ENCODE peak calls at places on chromosomes 2 and 18, in six cellular contexts. R is ovary, O is suprapubic skin, H is H54, D is Peyer's patch, P is transverse colon. A is an unnamed sample.

GRCh38 chr2:197158591-197159550 is 151.7 kb downstream of the ANKRD44 start:
- DNase-seq in O (no peak), P (no peak), H (no peak), D (no peak), R (no peak), A (no peak)

GRCh38 chr2:189876271-189876670 is 92.0 kb downstream of the PMS1 start:
- DNase-seq in R (no peak), D (no peak), H (peak), O (no peak), P (no peak), A (no peak)

GRCh38 chr18:2932247-2933181 is 80.4 kb downstream of the LPIN2 start:
- DNase-seq in R (peak), H (no peak), P (no peak), D (no peak), O (no peak), A (no peak)

GRCh38 chr2:192004188-192004963 is 157.5 kb upstream of the CAVIN2 start:
- DNase-seq in D (no peak), R (no peak), O (no peak), H (no peak), P (no peak), A (no peak)

GRCh38 chr2:211879323-211879722 is 659.3 kb downstream of the ERBB4 start:
- DNase-seq in O (no peak), R (no peak), P (no peak), H (no peak), D (no peak), A (no peak)

GRCh38 chr2:195318440-195319111 is 338.4 kb upstream of the SLC39A10 start:
- DNase-seq in H (no peak), R (no peak), P (peak), O (no peak), D (peak), A (no peak)

GRCh38 chr18:68713131-68713530 is 1.8 kb downstream of the TMX3 start:
- DNase-seq in O (no peak), D (no peak), H (no peak), R (no peak), P (no peak), A (no peak)

GRCh38 chr2:41735446-41735845 is 312.4 kb upstream of the PKDCC start:
- DNase-seq in H (no peak), R (no peak), D (no peak), O (no peak), P (no peak), A (no peak)

GRCh38 chr18:54043484-54044256 is 180.8 kb downstream of the MBD2 start:
- DNase-seq in R (no peak), H (no peak), D (no peak), P (no peak), O (no peak), A (no peak)

GRCh38 chr2:86074811-86075210 is 30.9 kb downstream of the POLR1A start:
- DNase-seq in D (no peak), H (no peak), R (no peak), O (no peak), P (no peak), A (no peak)

GRCh38 chr2:226282151-226282550 is 517.5 kb downstream of the IRS1 start:
- DNase-seq in D (no peak), P (no peak), O (no peak), H (no peak), R (no peak), A (no peak)

DNA sequence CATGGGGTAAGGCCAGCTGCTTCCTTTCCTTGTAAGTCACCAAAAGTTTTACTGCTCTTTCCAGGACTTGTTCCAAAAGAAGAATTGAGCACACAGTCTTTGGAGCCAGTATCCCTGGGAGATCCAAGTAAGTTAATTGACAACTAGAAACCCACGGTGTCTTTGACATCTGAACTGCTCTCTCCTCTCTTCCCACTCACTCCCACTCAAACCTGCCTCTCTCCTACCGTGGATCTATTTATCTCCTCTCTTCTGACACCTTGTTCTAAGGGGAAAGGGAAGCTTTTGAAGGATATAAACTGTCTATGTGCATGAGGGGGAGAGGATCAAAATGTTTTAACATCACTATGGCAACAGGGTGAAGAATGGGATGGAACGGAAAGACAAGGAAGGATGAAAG is 86.8 kb downstream of the VIT start:
- DNase-seq in D (no peak), O (no peak), H (no peak), R (no peak), P (no peak), A (no peak)
- TF ChIP-seq POLR2A in D (no peak), O (no peak), H (no peak), R (no peak), P (no peak), A (no peak)

GRCh38 chr2:148922776-148923175 is 47.7 kb downstream of the KIF5C start:
- DNase-seq in P (no peak), O (no peak), H (no peak), R (no peak), D (no peak), A (no peak)

GRCh38 chr2:148930046-148930775 is 55.2 kb downstream of the KIF5C start:
- DNase-seq in D (no peak), P (no peak), H (no peak), O (no peak), R (no peak), A (no peak)

GRCh38 chr2:148926291-148926961 is 51.4 kb downstream of the KIF5C start:
- DNase-seq in O (no peak), D (peak), R (no peak), H (no peak), P (peak), A (no peak)

GRCh38 chr2:148928395-148928794 is 53.4 kb downstream of the KIF5C start:
- DNase-seq in O (no peak), P (no peak), H (no peak), D (no peak), R (no peak), A (no peak)

DNA sequence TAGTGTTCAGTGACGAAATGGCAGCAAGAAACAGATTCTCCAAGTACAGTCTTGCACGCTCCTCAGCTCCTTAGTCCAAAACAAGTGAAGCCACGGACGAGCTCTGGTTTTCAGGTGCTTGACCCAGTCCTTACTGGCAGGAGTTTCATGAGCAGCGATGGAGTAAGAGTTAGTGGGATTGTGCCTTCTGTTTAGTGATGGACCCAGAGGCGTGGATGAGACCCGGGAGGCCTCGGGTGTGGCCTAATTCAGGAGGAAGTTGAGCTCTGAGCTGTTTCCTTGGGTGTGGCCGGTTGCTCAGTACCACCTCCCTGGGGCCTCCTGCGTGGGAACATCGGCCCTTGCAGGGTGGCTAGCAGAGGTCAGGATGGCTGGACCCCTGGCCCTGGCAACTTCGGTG is 52.0 kb downstream of the KIF5C start:
- DNase-seq in H (no peak), O (no peak), P (peak), D (peak), R (no peak), A (no peak)
- TF ChIP-seq POLR2A in H (no peak), O (no peak), P (no peak), D (no peak), R (no peak), A (no peak)

DNA sequence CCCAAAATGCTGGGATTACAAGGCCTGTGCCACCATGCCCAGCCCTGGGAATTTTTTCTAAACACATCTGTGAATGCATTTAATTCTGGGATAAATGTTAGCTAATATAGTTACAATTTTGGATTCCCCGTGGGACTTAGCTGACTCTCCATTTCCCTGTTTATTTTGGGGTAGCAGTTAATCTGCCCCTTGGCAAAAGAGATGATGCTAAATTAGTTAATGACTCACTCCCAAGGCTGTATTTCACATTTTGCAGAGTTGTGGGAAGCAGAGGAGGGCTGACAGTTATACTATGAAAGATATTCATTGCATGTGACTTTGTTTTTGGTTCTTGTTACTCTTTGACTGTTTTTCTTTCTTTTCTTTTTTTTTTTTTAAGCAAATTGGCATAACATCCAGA is 3.2 kb downstream of the MTHFD2 start:
- DNase-seq in D (no peak), O (no peak), R (peak), H (no peak), P (no peak), A (peak)
- TF ChIP-seq POLR2A in D (no peak), O (no peak), R (no peak), H (no peak), P (no peak), A (no peak)

DNA sequence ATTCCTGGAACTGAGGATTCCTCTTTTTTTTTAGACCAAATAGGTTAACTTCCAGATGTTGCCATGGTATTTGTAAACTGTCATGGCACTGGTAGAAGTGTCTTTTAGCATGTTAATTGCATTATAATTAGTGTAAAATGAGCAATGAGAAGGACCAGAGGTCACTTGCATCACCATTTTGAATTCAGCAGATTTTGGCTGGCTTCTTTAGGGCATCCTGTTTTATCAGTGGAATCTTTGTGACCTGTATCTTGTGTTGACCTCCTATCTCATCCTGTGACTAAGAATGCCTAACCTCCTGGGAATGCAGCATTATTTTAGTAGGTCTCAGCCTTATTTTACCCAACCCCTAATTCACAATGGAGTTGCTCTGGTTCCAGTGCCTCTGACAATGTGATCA is 96.5 kb upstream of the HAAO start:
- DNase-seq in R (no peak), H (no peak), O (no peak), P (no peak), D (no peak), A (no peak)
- TF ChIP-seq POLR2A in R (no peak), H (no peak), O (no peak), P (no peak), D (no peak), A (no peak)

DNA sequence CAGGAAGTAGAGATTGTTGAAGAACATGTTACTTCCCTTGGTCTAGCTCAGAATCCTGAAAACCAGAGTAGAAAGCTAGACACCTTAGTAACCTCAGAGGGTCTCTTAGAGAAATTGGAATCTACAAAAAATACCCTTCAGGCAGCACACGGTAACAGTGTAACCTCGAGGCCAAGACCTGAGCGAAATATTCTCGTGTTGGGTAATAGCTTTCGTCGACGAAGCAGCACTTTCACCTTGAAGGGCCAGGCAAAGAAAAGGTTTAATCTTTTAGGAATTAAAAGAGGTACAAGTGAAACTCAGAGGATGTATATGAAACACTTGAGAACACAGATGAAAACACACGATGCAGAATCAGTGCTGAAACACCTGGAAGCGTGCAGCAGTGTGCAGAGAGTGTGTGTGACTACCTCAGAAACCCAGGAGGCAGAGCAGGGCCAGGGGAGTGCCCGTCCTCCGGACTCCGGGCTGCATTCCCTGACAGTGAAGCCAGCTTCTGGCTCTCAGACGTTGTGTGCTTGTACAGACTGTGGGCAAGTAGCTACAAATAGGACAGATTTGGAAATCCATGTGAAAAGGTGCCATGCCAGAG is 34.5 kb downstream of the ZNF407 start:
- DNase-seq in H (no peak), D (no peak), R (no peak), O (no peak), P (no peak), A (no peak)
- TF ChIP-seq POLR2A in H (no peak), D (no peak), R (no peak), O (no peak), P (no peak), A (no peak)

GRCh38 chr18:12947355-12948054 is at the start of gene SEH1L:
- DNase-seq in H (peak), P (peak), D (peak), O (peak), R (peak), A (peak)
- TF ChIP-seq POLR2A in H (peak), P (peak), D (peak), O (peak), R (peak), A (no peak)

DNA sequence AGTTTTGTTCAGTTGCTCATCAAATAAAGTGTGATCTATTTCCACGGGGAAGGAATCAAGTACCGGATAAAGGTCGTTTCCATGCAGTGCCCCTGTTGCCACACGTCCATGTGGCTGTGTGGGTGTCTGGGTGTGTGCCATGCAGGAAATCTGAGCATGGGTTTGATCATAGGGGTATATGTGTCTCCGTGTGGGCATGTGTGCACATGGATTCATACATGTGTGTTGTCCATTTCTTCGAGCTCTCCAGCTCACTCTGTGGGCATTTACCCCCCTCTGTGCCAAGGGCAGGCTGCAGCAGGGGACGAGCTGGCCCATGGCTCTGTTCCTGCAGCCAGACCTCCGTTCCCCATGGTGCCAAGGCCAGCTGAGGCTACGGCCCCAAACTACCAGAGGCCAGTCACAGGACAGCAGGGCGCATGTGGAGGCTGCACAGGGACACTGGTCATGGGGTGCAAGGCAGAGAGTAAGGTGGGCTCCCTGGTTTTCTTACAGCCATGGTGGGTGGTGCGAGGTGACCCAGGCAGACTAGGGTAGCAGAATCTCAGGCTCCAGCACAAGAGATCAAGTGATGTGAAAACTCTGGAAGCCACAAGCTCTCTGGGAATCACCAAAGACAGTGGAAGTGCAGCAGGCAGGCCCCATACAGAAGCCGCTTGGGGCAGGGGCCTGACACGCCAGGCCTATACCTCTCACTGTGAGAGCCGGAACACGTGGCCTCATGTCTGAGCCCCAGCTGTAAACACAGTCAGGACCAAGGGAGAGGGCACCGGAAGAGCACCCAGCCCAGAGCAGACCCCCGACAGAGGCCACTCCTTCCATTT is 66.4 kb upstream of the RAB6C start:
- DNase-seq in O (no peak), P (no peak), D (no peak), H (no peak), R (no peak), A (peak)
- TF ChIP-seq POLR2A in O (no peak), P (no peak), D (no peak), H (no peak), R (no peak), A (no peak)

GRCh38 chr2:23673830-23674679 is 252.9 kb downstream of the ATAD2B start:
- DNase-seq in O (no peak), R (no peak), P (no peak), H (no peak), D (no peak), A (no peak)
- TF ChIP-seq POLR2A in O (no peak), R (no peak), P (no peak), H (no peak), D (no peak), A (no peak)